ENCODE peak calls at places on chromosomes 12 and 14, in five cellular contexts. L is heart right ventricle, H is A549, N is Peyer's patch, J is transverse colon. Y is an unnamed sample.

GRCh38 chr12:126747530-126748149 is 1519.3 kb upstream of the TMEM132C start:
- DNase-seq in L (peak), H (peak), N (peak), J (peak), Y (peak)

GRCh38 chr14:88468396-88468795 is 82.9 kb downstream of the SPATA7 start:
- DNase-seq in L (no peak), H (no peak), N (no peak), J (no peak), Y (peak)

GRCh38 chr12:116434155-116435065 is 124.8 kb upstream of the MAP1LC3B2 start:
- DNase-seq in L (peak), H (peak), N (peak), J (peak), Y (peak)

GRCh38 chr12:89951050-89951693 is 242.5 kb upstream of the ATP2B1 start:
- DNase-seq in L (no peak), H (peak), N (peak), J (peak), Y (peak)

GRCh38 chr12:132238487-132239248 is 90.7 kb downstream of the GALNT9 start:
- DNase-seq in L (no peak), H (peak), N (no peak), J (no peak), Y (no peak)

GRCh38 chr12:44720265-44720664 is 155.8 kb downstream of the NELL2 start:
- DNase-seq in L (no peak), H (no peak), N (no peak), J (no peak), Y (no peak)

GRCh38 chr12:59383426-59383822 is 212.4 kb upstream of the SLC16A7 start:
- DNase-seq in L (no peak), H (no peak), N (no peak), J (no peak), Y (peak)

GRCh38 chr12:130831246-130831645 is 7.8 kb downstream of the STX2 start:
- DNase-seq in L (no peak), H (no peak), N (no peak), J (no peak), Y (no peak)

GRCh38 chr12:51374346-51374745 is 16.9 kb downstream of the GALNT6 start:
- DNase-seq in L (no peak), H (no peak), N (no peak), J (no peak), Y (no peak)

GRCh38 chr12:65775720-65776119 is 48.6 kb upstream of the HMGA2 start:
- DNase-seq in L (no peak), H (no peak), N (no peak), J (no peak), Y (no peak)

GRCh38 chr12:121668750-121669524 is 517 bp downstream of the MORN3 start:
- DNase-seq in L (no peak), H (peak), N (peak), J (peak), Y (peak)

GRCh38 chr12:1808798-1809480 is 11.4 kb upstream of the LRTM2 start:
- DNase-seq in L (no peak), H (no peak), N (no peak), J (no peak), Y (no peak)

GRCh38 chr12:113273053-113273725 is 51.9 kb downstream of the TPCN1 start:
- DNase-seq in L (no peak), H (no peak), N (no peak), J (no peak), Y (peak)

GRCh38 chr12:8780389-8780788 is 42.0 kb upstream of the A2ML1 start:
- DNase-seq in L (no peak), H (peak), N (no peak), J (no peak), Y (peak)

GRCh38 chr14:105484069-105484996 is 2.4 kb upstream of the CRIP1 start:
- DNase-seq in L (peak), H (peak), N (peak), J (no peak), Y (peak)

GRCh38 chr12:59036973-59037807 is 116.9 kb upstream of the LRIG3 start:
- DNase-seq in L (no peak), H (no peak), N (no peak), J (no peak), Y (no peak)

GRCh38 chr12:10073266-10073665 is 25.5 kb downstream of the CLEC1A start:
- DNase-seq in L (no peak), H (no peak), N (no peak), J (no peak), Y (no peak)

GRCh38 chr12:106090586-106091411 is 48.0 kb downstream of the NUAK1 start:
- DNase-seq in L (peak), H (no peak), N (no peak), J (no peak), Y (peak)

GRCh38 chr12:59459966-59460365 is 135.9 kb upstream of the SLC16A7 start:
- DNase-seq in L (no peak), H (no peak), N (no peak), J (no peak), Y (peak)

GRCh38 chr12:232731-233614 is 19.0 kb upstream of the SLC6A12 start:
- DNase-seq in L (no peak), H (no peak), N (peak), J (no peak), Y (no peak)

GRCh38 chr12:92528097-92528496 is 174.7 kb upstream of the PLEKHG7 start:
- DNase-seq in L (no peak), H (no peak), N (no peak), J (no peak), Y (no peak)

GRCh38 chr12:15540469-15540872 is 218.2 kb downstream of the PTPRO start:
- DNase-seq in L (no peak), H (no peak), N (no peak), J (no peak), Y (peak)

GRCh38 chr14:103696466-103697071 is 18.7 kb downstream of the XRCC3 start:
- DNase-seq in L (peak), H (no peak), N (peak), J (peak), Y (peak)

GRCh38 chr12:6374781-6375150 is 597 bp downstream of the SCNN1A start:
- DNase-seq in L (no peak), H (no peak), N (peak), J (peak), Y (no peak)

GRCh38 chr12:14900521-14901227 is 15.0 kb upstream of the MGP start:
- DNase-seq in L (no peak), H (no peak), N (no peak), J (no peak), Y (no peak)

GRCh38 chr14:75249251-75249957 is 29.2 kb upstream of the FOS start:
- DNase-seq in L (no peak), H (no peak), N (peak), J (peak), Y (no peak)

GRCh38 chr14:38257500-38257899 is 1.6 kb upstream of the CLEC14A start:
- DNase-seq in L (no peak), H (no peak), N (no peak), J (no peak), Y (no peak)

GRCh38 chr14:104559043-104559768 is 20.4 kb upstream of the C14orf180 start:
- DNase-seq in L (no peak), H (no peak), N (no peak), J (no peak), Y (no peak)

GRCh38 chr14:98175436-98175835 is 1096.6 kb downstream of the BCL11B start:
- DNase-seq in L (no peak), H (no peak), N (no peak), J (no peak), Y (no peak)

GRCh38 chr14:98171654-98172053 is 1100.3 kb downstream of the BCL11B start:
- DNase-seq in L (no peak), H (no peak), N (no peak), J (no peak), Y (no peak)

GRCh38 chr14:98172243-98172778 is 1099.7 kb downstream of the BCL11B start:
- DNase-seq in L (no peak), H (no peak), N (no peak), J (no peak), Y (no peak)

GRCh38 chr14:98174031-98174430 is 1098.0 kb downstream of the BCL11B start:
- DNase-seq in L (no peak), H (no peak), N (no peak), J (no peak), Y (no peak)

DNA sequence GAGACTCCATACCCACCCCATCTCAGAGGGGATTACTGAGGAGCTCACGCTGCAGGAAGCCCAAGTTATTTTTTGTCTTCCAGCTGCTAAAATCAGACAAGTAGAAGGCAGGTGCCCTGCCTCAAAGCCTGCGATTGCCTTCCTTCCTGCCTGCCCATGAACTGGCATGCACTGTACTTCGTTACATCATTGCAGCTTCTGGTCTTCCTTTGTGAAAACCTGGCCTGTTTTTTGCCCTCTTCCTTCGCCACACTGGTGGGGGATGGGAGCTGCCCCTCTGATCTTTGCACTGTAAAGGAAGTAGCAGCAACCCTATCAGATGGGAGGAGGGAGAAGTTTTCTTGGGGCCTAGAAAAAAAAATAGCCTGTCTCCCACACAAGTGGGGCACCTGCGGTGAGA is 1098.7 kb downstream of the BCL11B start:
- DNase-seq in L (no peak), H (no peak), N (peak), J (peak), Y (no peak)
- H3K4me3 ChIP-seq in L (no peak), H (no peak), N (no peak), J (no peak), Y (no peak)

DNA sequence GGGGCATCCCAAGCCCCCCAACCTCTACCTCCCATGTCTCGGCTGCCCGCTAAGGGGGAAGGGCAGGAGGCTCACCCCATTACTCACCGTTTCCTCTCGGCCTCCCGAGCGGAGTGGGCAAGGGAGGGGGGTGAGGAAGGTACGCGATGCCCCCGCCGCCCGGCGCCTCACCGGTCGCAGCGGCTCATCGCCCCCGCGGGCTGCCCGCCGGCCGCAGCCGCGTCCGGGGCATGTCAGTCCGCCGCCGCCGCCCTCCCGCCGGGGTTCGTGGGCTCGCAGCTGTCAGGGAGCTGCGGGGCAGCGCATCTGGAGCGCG is 501 bp downstream of the SLC8A3 start:
- DNase-seq in L (no peak), H (no peak), N (no peak), J (no peak), Y (peak)
- H3K4me3 ChIP-seq in L (peak), H (peak), N (peak), J (no peak), Y (peak)

GRCh38 chr14:77542349-77543239 is 44.0 kb upstream of the ISM2 start:
- DNase-seq in L (no peak), H (no peak), N (no peak), J (no peak), Y (peak)

GRCh38 chr14:77541905-77542304 is 43.3 kb upstream of the ISM2 start:
- DNase-seq in L (no peak), H (no peak), N (no peak), J (no peak), Y (no peak)

GRCh38 chr14:77543240-77543551 is 44.6 kb upstream of the ISM2 start:
- DNase-seq in L (no peak), H (no peak), N (no peak), J (no peak), Y (no peak)

GRCh38 chr14:77543637-77544334 is 45.2 kb upstream of the ISM2 start:
- DNase-seq in L (no peak), H (no peak), N (no peak), J (no peak), Y (no peak)

DNA sequence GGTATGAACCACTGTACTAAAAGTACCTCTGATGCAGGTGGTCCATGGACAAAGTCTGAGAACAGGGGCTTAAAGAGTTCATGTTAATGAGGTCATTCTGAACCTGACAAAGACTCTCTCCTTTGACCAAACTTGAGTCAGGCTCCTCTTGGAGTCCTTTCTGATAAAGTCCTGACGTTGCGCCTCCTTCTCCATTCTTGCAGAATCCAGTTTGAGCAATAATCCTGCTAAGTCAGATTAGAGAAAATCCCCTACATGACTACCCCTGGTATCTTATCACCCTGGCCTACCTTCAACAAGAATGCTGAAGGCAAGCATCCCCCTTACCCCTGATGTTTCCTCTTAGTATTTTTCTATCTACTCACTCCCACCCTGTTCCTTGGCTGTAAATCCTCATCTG is 46.0 kb upstream of the ISM2 start:
- DNase-seq in L (no peak), H (no peak), N (no peak), J (no peak), Y (no peak)
- H3K4me3 ChIP-seq in L (no peak), H (no peak), N (no peak), J (no peak), Y (no peak)

GRCh38 chr14:73325630-73326299 is 88.5 kb downstream of the PAPLN start:
- DNase-seq in L (no peak), H (no peak), N (no peak), J (no peak), Y (no peak)
- H3K4me3 ChIP-seq in L (no peak), H (no peak), N (no peak), J (no peak), Y (no peak)

GRCh38 chr12:57896437-57897201 is 44.7 kb upstream of the ATP23 start:
- DNase-seq in L (peak), H (peak), N (peak), J (peak), Y (peak)
- H3K4me3 ChIP-seq in L (peak), H (peak), N (peak), J (peak), Y (peak)

GRCh38 chr14:100587763-100588411 is 670 bp upstream of the BEGAIN start:
- DNase-seq in L (no peak), H (no peak), N (no peak), J (no peak), Y (no peak)
- H3K4me3 ChIP-seq in L (no peak), H (peak), N (no peak), J (no peak), Y (no peak)

DNA sequence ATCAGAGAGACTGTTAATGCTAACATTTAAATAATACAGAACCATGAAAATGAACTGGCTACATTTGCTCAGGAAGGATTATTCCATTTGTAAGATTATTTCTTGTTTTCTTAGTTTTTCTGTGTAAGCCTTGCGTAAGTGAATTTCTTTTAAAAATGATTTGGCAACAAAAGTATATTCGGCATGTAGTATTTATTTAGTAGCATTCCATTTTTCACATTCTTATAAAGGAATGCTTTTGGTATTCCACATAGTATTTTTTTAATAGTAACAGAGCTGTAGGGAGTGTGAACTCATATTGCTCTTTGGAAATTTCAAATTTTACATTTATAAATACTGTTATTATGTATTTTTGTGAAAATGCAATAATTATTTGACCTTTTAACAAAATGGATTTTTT is 1.0 kb downstream of the PTPRQ start:
- DNase-seq in L (no peak), H (no peak), N (no peak), J (no peak), Y (peak)
- H3K4me3 ChIP-seq in L (no peak), H (no peak), N (no peak), J (no peak), Y (peak)